ENCODE peak calls at places on chromosomes 5 and 9, in four cellular contexts. I is glutamatergic neuron; C is CD4-positive, alpha-beta T cell; G is body of pancreas. L is an unnamed sample.

GRCh38 chr5:90473321-90474234 is 993 bp downstream of the MBLAC2 start:
- DNase-seq in I (no peak), C (peak; percentile 0), G (peak; percentile 46), L (peak; percentile 25)

GRCh38 chr9:37812773-37813379 is 12.3 kb downstream of the DCAF10 start:
- DNase-seq in I (no peak), C (no peak), G (no peak), L (no peak)

GRCh38 chr5:141039517-141039916 is 11.7 kb upstream of the PCDHB1 start:
- DNase-seq in I (no peak), C (no peak), G (peak; percentile 17), L (no peak)

GRCh38 chr5:64690417-64691151 is at the start of gene SHISAL2B:
- DNase-seq in I (peak; percentile 55), C (no peak), G (peak; percentile 19), L (peak; percentile 34)

GRCh38 chr9:504921-505821 is 290.5 kb downstream of the DOCK8 start:
- DNase-seq in I (peak; percentile 43), C (no peak), G (peak; percentile 41), L (peak; percentile 10)

GRCh38 chr9:74336161-74336560 is 161.0 kb upstream of the RORB start:
- DNase-seq in I (no peak), C (no peak), G (no peak), L (no peak)

GRCh38 chr5:133425764-133426738 is 186.3 kb downstream of the FSTL4 start:
- DNase-seq in I (no peak), C (no peak), G (no peak), L (no peak)

GRCh38 chr9:27368317-27368985 is 71.5 kb upstream of the EQTN start:
- DNase-seq in I (no peak), C (no peak), G (peak; percentile 23), L (no peak)

GRCh38 chr5:151065609-151066008 is 15.2 kb downstream of the TNIP1 start:
- DNase-seq in I (no peak), C (no peak), G (no peak), L (no peak)

GRCh38 chr5:109805882-109806281 is 116.2 kb downstream of the MAN2A1 start:
- DNase-seq in I (peak; percentile 19), C (no peak), G (peak; percentile 17), L (no peak)

GRCh38 chr9:116951588-116952433 is 264.7 kb downstream of the TRIM32 start:
- DNase-seq in I (no peak), C (no peak), G (no peak), L (no peak)

GRCh38 chr5:119063579-119064379 is 7.1 kb upstream of the DMXL1 start:
- DNase-seq in I (no peak), C (no peak), G (no peak), L (no peak)

GRCh38 chr5:81679885-81680284 is 71.0 kb downstream of the SSBP2 start:
- DNase-seq in I (no peak), C (no peak), G (no peak), L (no peak)

GRCh38 chr9:115614931-115615401 is 497.0 kb upstream of the TNC start:
- DNase-seq in I (no peak), C (no peak), G (no peak), L (no peak)

GRCh38 chr5:1101991-1102713 is 9.7 kb downstream of the SLC12A7 start:
- DNase-seq in I (peak; percentile 57), C (no peak), G (no peak), L (peak; percentile 42)

GRCh38 chr5:169648725-169649124 is 11.7 kb downstream of the DOCK2 start:
- DNase-seq in I (no peak), C (no peak), G (peak; percentile 15), L (no peak)

GRCh38 chr9:23447166-23447565 is 378.9 kb downstream of the ELAVL2 start:
- DNase-seq in I (no peak), C (no peak), G (no peak), L (no peak)

GRCh38 chr9:100492952-100493351 is 20.0 kb downstream of the TMEFF1 start:
- DNase-seq in I (no peak), C (no peak), G (no peak), L (no peak)
- TF ChIP-seq CTCF in I (no peak), C (no peak), G (no peak), L (no peak)

GRCh38 chr9:137071282-137071681 is 925 bp upstream of the SAPCD2 start:
- DNase-seq in I (no peak), C (no peak), G (no peak), L (no peak)

GRCh38 chr9:137070201-137070905 is at the start of gene SAPCD2:
- DNase-seq in I (peak; percentile 85), C (peak; percentile 68), G (peak; percentile 93), L (peak; percentile 70)

GRCh38 chr9:137068539-137069507 is 1.5 kb downstream of the SAPCD2 start:
- DNase-seq in I (no peak), C (no peak), G (no peak), L (no peak)

GRCh38 chr9:137069508-137070071 is 767 bp downstream of the SAPCD2 start:
- DNase-seq in I (peak; percentile 55), C (no peak), G (no peak), L (no peak)

DNA sequence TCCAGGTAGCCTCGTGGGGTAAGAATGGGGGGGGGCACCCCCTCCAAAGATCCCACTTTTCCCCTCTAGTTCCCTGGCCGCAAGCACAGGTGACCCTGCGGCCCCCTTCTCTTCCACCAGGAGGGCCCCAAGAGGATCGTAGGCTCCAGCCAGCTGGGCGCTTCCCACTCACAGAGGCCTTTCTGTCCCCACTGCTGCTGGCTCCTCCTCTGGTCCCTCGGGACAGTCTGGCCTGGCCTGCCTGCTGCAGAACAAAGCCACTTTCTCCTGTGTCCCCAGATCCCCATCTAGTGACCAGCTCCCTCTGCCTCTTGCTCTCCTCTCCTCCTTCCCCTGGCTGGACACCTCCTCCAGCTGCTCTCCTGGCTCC is 534 bp upstream of the SAPCD2 start:
- DNase-seq in I (peak; percentile 79), C (no peak), G (no peak), L (peak; percentile 55)
- TF ChIP-seq CTCF in I (peak; percentile 37), C (no peak), G (no peak), L (peak; percentile 50)

GRCh38 chr9:114594136-114594535 is 6.6 kb downstream of the ATP6V1G1 start:
- DNase-seq in I (no peak), C (no peak), G (no peak), L (no peak)

GRCh38 chr9:114591206-114591853 is 3.8 kb downstream of the ATP6V1G1 start:
- DNase-seq in I (no peak), C (no peak), G (no peak), L (no peak)

GRCh38 chr9:114590328-114590727 is 2.8 kb downstream of the ATP6V1G1 start:
- DNase-seq in I (no peak), C (no peak), G (no peak), L (no peak)

GRCh38 chr9:114588671-114589526 is 1.3 kb downstream of the ATP6V1G1 start:
- DNase-seq in I (no peak), C (no peak), G (no peak), L (no peak)

GRCh38 chr9:114592356-114592755 is 4.8 kb downstream of the ATP6V1G1 start:
- DNase-seq in I (no peak), C (peak; percentile 54), G (no peak), L (no peak)
- TF ChIP-seq CTCF in I (no peak), C (peak; percentile 69), G (no peak), L (no peak)

GRCh38 chr5:138575194-138576015 is at the start of gene HSPA9:
- DNase-seq in I (peak; percentile 96), C (peak; percentile 95), G (peak; percentile 99), L (peak; percentile 92)
- TF ChIP-seq CTCF in I (no peak), C (no peak), G (no peak), L (peak; percentile 31)

DNA sequence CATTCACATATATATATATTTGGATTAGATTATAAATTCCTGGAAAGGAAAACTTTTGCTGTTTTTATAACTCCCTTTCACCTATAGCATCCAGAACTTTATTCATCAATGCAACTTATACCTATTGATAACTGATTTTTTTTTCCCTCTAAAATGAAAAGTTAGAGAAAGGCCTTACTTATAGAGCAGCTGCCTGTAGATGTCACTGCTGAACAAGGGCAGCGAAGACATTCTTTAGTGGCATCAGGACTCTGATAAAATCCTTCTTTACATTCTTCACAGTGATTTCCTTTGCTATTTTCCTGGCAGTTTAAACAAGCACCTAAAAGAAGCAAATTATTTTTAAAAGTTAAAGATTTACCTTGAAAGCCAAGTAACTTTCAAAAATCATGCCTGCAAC is 32.3 kb upstream of the CDK5RAP2 start:
- DNase-seq in I (no peak), C (no peak), G (no peak), L (no peak)
- TF ChIP-seq CTCF in I (no peak), C (no peak), G (no peak), L (peak; percentile 47)

GRCh38 chr5:66724740-66725139 is 128.5 kb downstream of the MAST4 start:
- DNase-seq in I (no peak), C (no peak), G (no peak), L (no peak)
- TF ChIP-seq CTCF in I (no peak), C (no peak), G (no peak), L (peak; percentile 37)

DNA sequence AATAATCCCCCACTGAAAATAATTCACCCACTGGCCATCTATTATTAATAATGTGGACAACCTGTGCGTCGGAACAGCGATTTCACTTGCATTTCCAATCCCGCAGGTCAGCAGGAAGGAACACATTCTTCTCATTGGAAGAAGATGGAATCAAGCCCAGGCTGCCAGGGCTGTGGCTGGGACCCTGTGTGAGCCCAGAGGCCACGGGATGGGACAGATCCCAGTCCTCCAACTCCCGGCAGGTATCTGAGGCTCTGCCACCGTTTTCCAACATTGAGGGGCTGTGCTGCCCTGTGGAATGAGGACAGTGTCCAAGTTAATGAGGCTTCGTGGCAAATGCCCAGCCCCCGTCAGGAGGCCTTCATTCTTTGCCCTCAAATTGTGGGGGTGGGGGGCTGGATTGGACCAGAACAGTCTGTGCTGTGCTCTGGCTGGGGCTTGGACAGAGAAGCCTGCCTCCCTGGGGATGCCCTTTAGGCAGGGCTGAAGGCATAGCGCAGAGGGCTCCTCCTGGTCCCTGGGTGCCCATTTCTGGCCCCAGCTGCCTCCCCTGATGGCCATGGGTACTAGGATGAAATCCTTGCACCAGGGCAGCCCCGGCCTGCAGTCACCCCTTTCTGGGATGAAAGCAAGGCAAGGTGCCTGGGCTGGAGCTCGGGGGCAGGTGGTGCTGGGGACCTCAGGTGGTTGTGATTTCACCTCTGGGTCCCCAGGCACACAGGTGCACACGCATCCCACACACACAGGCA is 195.0 kb upstream of the PPP1R26 start:
- DNase-seq in I (peak; percentile 25), C (no peak), G (no peak), L (no peak)
- TF ChIP-seq CTCF in I (no peak), C (no peak), G (no peak), L (no peak)

GRCh38 chr5:160119905-160120266 is 636 bp upstream of the PWWP2A start:
- DNase-seq in I (no peak), C (no peak), G (no peak), L (no peak)
- TF ChIP-seq CTCF in I (no peak), C (no peak), G (no peak), L (peak; percentile 42)

GRCh38 chr9:99184427-99185327 is 37.1 kb downstream of the ALG2 start:
- DNase-seq in I (peak; percentile 88), C (peak; percentile 56), G (peak; percentile 95), L (peak; percentile 81)
- TF ChIP-seq CTCF in I (peak; percentile 95), C (peak; percentile 97), G (peak; percentile 92), L (peak; percentile 93)

DNA sequence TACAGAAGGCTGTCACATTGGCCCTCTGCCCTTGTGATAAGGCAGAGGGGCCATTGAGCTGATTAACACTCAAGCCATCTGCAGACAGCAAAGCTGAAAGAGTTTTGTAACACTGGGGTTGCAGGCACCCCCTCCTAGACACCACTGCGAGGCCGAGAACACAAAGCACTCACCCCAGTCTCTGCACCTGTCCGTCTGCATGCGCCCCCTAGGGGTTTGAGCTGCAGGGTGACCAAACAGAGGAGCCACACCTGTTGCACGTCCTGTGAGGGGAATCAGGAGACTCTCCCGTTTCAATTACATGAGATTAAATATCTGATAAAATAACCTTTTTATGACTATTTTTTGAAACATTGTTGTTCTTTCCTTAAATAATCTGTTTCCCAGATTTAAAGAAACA is 1180.4 kb downstream of the CDH9 start:
- DNase-seq in I (no peak), C (no peak), G (no peak), L (no peak)
- TF ChIP-seq CTCF in I (no peak), C (no peak), G (no peak), L (peak; percentile 36)

L was measured in neural crest cell.